ENCODE peak calls at places on chromosomes 16 and 17, in four cellular contexts. J, Q, N and K are unnamed samples.

GRCh38 chr16:48161906-48162305 is 6.1 kb upstream of the ABCC12 start:
- DNase-seq in J (no peak), Q (no peak), N (no peak), K (no peak)

GRCh38 chr17:57363580-57363979 is 107.3 kb downstream of the MSI2 start:
- DNase-seq in J (no peak), N (no peak), Q (no peak), K (no peak)

GRCh38 chr17:42272162-42272561 is 4.0 kb downstream of the STAT5B start:
- DNase-seq in Q (no peak), J (no peak), N (no peak), K (no peak)

GRCh38 chr16:73172621-73173312 is 124.8 kb upstream of the ZFHX3 start:
- DNase-seq in Q (no peak), N (no peak), J (peak), K (peak)

GRCh38 chr17:42347198-42347597 is 41.0 kb downstream of the STAT3 start:
- DNase-seq in J (no peak), Q (no peak), N (no peak), K (peak)

GRCh38 chr17:48647103-48647963 is 21.2 kb upstream of the HOXB9 start:
- DNase-seq in Q (no peak), N (no peak), J (peak), K (peak)

GRCh38 chr17:77209330-77209748 is 68.6 kb downstream of the SEC14L1 start:
- DNase-seq in Q (no peak), N (peak), J (no peak), K (no peak)

GRCh38 chr16:52399116-52399515 is 147.8 kb downstream of the TOX3 start:
- DNase-seq in J (no peak), N (no peak), Q (no peak), K (no peak)

GRCh38 chr16:13864689-13865088 is 55.3 kb upstream of the ERCC4 start:
- DNase-seq in Q (no peak), J (no peak), N (no peak), K (no peak)

GRCh38 chr16:88856122-88856827 is 472 bp downstream of the GALNS start:
- DNase-seq in N (no peak), Q (no peak), J (peak), K (no peak)

GRCh38 chr17:61536417-61536955 is 54.5 kb downstream of the NACA2 start:
- DNase-seq in J (no peak), N (no peak), Q (no peak), K (no peak)

GRCh38 chr16:19698480-19699465 is 19.3 kb downstream of the KNOP1 start:
- DNase-seq in J (no peak), N (no peak), Q (no peak), K (no peak)

GRCh38 chr17:59151591-59151990 is 3.4 kb downstream of the SKA2 start:
- DNase-seq in Q (no peak), N (no peak), J (no peak), K (no peak)

GRCh38 chr17:42191209-42191608 is 3.1 kb downstream of the GHDC start:
- DNase-seq in J (no peak), Q (no peak), N (no peak), K (peak)

DNA sequence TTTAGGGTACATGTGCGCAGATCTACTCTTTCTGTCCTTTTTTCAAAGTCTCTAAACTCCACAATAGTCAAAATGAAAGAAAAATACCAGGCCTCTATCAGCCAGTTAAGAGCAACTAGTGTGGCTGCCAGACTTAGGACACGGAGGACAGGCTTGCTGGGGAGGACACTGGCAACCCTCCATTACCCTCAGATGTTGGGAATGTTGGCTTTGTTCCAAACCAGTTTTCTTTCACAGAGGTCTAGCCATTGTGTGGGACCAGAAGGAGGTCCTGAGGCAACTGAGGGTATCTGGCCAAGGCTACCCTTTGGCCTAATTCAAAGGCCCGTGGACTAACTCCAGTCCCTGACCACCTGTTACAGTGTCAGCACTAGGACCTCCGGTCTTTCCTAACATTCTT is 51.2 kb upstream of the MED9 start:
- DNase-seq in J (no peak), N (no peak), Q (no peak), K (no peak)
- TF ChIP-seq MXI1 in J (no peak), N (no peak), Q (no peak), K (no peak)

GRCh38 chr17:40313660-40314556 is 4.9 kb downstream of the RARA start:
- DNase-seq in J (no peak), Q (no peak), N (no peak), K (no peak)
- TF ChIP-seq GABPA in J (no peak), Q (no peak), N (no peak), K (no peak)

GRCh38 chr17:31679667-31680066 is 179.4 kb downstream of the COPRS start:
- DNase-seq in Q (no peak), J (no peak), N (no peak), K (no peak)

GRCh38 chr17:31677681-31678080 is 181.4 kb downstream of the COPRS start:
- DNase-seq in N (no peak), Q (no peak), J (no peak), K (no peak)

GRCh38 chr17:31677036-31677435 is 182.0 kb downstream of the COPRS start:
- DNase-seq in Q (no peak), N (no peak), J (no peak), K (no peak)

GRCh38 chr17:31680126-31680525 is 178.9 kb downstream of the COPRS start:
- DNase-seq in J (no peak), Q (peak), N (no peak), K (no peak)

DNA sequence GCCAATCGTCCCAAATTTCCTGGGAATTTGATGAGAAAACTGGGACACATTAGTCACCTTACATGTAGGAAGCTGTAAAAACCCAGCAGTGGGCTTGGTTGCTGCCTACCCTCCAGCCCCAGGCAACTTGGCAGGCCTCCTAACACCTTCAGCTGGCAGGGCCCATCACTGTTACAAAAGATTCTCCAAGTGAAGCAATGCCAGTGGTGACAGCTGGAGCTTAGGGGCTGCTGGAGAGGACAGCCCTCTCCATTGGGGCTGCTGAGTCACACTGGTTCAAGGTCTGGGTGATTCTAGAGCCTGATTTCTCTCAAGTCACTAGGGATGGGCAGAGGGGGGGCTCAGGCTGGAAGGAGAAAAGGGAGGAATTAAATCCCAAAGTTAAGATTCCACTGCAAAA is 180.6 kb downstream of the COPRS start:
- DNase-seq in Q (no peak), N (no peak), J (no peak), K (no peak)
- TF ChIP-seq MXI1 in Q (no peak), N (no peak), J (no peak), K (no peak)

GRCh38 chr16:15484662-15485061 is 50.3 kb downstream of the BMERB1 start:
- DNase-seq in N (peak), J (no peak), Q (no peak), K (no peak)
- TF ChIP-seq GABPA in N (no peak), J (no peak), Q (no peak), K (no peak)

DNA sequence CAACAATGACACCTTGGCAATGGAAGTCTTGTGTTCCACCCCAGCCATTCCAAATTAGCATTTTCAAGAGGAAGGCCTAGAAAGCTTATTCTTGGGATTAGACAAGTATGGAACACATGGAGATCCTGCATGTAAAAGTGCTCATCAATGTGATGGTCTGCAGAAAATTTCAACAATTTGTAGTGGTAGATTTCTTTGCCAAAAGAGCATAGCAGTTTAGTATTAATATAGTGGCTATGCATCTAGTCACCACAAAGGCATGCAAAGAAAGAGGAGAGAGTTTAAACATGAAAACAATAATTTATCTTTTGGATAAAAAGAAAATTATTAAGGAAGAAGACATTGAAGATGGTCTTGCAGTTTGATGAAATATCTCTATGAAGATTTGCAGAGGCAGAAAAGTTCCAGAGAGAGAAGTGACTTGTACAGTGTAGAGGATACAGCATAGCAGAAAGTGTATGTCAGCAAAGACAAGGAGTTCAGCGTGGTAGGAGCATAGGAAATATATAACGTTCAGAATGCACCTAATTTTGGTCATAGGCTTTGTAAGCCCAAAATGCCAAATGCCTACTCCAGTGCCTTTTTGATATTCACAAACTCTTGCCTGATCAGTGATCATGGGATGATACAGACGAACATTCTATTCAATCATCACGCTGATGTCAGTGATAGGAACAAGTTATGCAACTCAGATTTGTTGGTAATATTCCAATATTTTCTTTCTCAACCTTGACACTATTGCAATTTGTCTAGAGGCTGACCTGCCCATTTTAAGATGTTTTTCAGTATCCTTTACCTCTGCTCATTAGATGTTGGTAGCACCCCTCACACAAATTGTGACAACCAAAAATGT is 727.9 kb upstream of the SOX9 start:
- DNase-seq in N (no peak), Q (no peak), J (no peak), K (no peak)
- TF ChIP-seq MXI1 in N (no peak), Q (no peak), J (no peak), K (no peak)

DNA sequence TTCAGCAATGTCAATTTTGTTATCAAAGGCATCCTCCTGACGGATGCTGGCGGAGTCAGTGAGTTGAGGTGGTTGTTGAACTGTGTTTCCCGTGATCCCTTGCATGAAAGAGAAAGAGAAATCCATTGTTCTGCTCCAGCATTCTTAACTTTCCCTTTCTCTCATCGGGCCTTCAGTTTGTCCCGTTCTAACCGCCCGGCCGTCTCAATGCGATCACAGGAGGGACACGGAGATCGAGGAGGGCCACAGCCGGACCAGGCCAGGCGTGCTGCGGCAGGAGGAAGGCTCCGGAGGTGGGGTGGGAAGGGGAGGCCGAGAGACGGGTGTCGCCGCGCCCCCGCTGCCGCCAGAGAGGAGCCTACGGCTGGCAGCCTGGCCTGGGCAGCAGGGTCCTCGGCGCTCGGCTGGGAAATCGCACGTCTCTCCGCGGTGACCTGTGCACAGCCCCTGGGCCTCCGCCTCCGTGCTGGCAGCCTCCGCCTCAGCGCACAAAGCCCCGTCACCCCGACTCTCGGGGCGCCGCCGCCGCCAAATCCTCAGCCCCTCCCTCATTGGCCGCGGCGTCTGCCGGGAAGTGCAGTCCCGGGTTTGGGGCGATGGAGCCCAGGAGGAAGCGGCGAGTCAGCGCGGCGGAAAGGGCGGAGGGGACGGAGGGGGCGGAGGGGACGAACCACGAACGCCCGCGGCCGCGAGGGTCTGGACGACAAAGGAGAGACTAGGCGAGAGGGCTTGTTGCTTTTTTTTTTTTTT is 38.1 kb downstream of the SOST start:
- DNase-seq in Q (no peak), J (peak), N (peak), K (peak)
- TF ChIP-seq GABPA in Q (no peak), J (no peak), N (no peak), K (no peak)

GRCh38 chr17:6675426-6675825 is 23.9 kb downstream of the C17orf100 start:
- DNase-seq in J (no peak), Q (no peak), N (no peak), K (no peak)

GRCh38 chr17:6677946-6678345 is 26.4 kb downstream of the C17orf100 start:
- DNase-seq in J (no peak), N (no peak), Q (no peak), K (no peak)

GRCh38 chr17:6676802-6677157 is 25.2 kb downstream of the C17orf100 start:
- DNase-seq in J (no peak), N (no peak), Q (no peak), K (no peak)

GRCh38 chr17:6679241-6679640 is 27.7 kb downstream of the C17orf100 start:
- DNase-seq in J (no peak), Q (no peak), N (no peak), K (no peak)

GRCh38 chr17:6677158-6677831 is 25.7 kb downstream of the C17orf100 start:
- DNase-seq in N (peak), Q (no peak), J (no peak), K (no peak)
- TF ChIP-seq MXI1 in N (no peak), Q (no peak), J (no peak), K (no peak)

GRCh38 chr16:49855280-49855821 is 561 bp downstream of the ZNF423 start:
- DNase-seq in Q (peak), N (no peak), J (peak), K (peak)

GRCh38 chr16:49857423-49858181 is 1.7 kb upstream of the ZNF423 start:
- DNase-seq in N (peak), Q (no peak), J (peak), K (peak)

GRCh38 chr16:49855822-49856740 is at the start of gene ZNF423:
- DNase-seq in J (no peak), Q (no peak), N (no peak), K (peak)

GRCh38 chr16:49858200-49859129 is 2.6 kb upstream of the ZNF423 start:
- DNase-seq in J (peak), Q (no peak), N (no peak), K (peak)

GRCh38 chr16:49856741-49857330 is 924 bp upstream of the ZNF423 start:
- DNase-seq in Q (no peak), N (peak), J (peak), K (peak)
- TF ChIP-seq GABPA in Q (no peak), N (no peak), J (no peak), K (no peak)